ENCODE peak calls at places on chromosome 22, in four cellular contexts. D, I, U and F are unnamed samples.

GRCh38 chr22:32904044-32904443 is 102.5 kb downstream of the TIMP3 start:
- DNase-seq in D (peak), I (peak), U (no peak), F (peak)

GRCh38 chr22:26484360-26484706 is 656 bp downstream of the SRRD start:
- DNase-seq in D (peak), I (no peak), U (no peak), F (no peak)

GRCh38 chr22:46902998-46903916 is 140.8 kb downstream of the TBC1D22A start:
- DNase-seq in D (no peak), I (no peak), U (no peak), F (no peak)

GRCh38 chr22:19232620-19233019 is 54.1 kb upstream of the SLC25A1 start:
- DNase-seq in D (no peak), I (no peak), U (no peak), F (no peak)

GRCh38 chr22:29093501-29093921 is 20.7 kb downstream of the KREMEN1 start:
- DNase-seq in D (no peak), I (no peak), U (no peak), F (no peak)

GRCh38 chr22:24521791-24522245 is 26.7 kb downstream of the UPB1 start:
- DNase-seq in D (no peak), I (peak), U (no peak), F (peak)

GRCh38 chr22:25076281-25076680 is 123.4 kb upstream of the CRYBB3 start:
- DNase-seq in D (no peak), I (no peak), U (no peak), F (no peak)

GRCh38 chr22:24926849-24927579 is 19.5 kb downstream of the LHFPL7 start:
- DNase-seq in D (no peak), I (no peak), U (no peak), F (no peak)

GRCh38 chr22:39183991-39184585 is 31.6 kb upstream of the CBX7 start:
- DNase-seq in D (peak), I (no peak), U (no peak), F (no peak)

GRCh38 chr22:31899661-31900060 is 44.7 kb upstream of the YWHAH start:
- DNase-seq in D (no peak), I (no peak), U (no peak), F (no peak)

GRCh38 chr22:22431271-22432220 is 77.0 kb downstream of the ZNF280B start:
- DNase-seq in D (peak), I (peak), U (no peak), F (peak)

GRCh38 chr22:27331526-27332281 is 469.9 kb downstream of the MN1 start:
- DNase-seq in D (no peak), I (peak), U (no peak), F (peak)

GRCh38 chr22:40436460-40437431 is 66.4 kb downstream of the SGSM3 start:
- DNase-seq in D (peak), I (peak), U (peak), F (peak)

GRCh38 chr22:38549106-38549884 is 20.7 kb downstream of the DMC1 start:
- DNase-seq in D (no peak), I (no peak), U (no peak), F (peak)

GRCh38 chr22:43346521-43346929 is 3.4 kb upstream of the SCUBE1 start:
- DNase-seq in D (peak), I (peak), U (no peak), F (peak)

GRCh38 chr22:17430298-17430900 is 61.1 kb downstream of the CECR2 start:
- DNase-seq in D (no peak), I (no peak), U (no peak), F (peak)

GRCh38 chr22:19173047-19174035 is 5.2 kb downstream of the SLC25A1 start:
- DNase-seq in D (no peak), I (no peak), U (no peak), F (no peak)

GRCh38 chr22:37243402-37244113 is 511 bp downstream of the RAC2 start:
- DNase-seq in D (no peak), I (no peak), U (no peak), F (peak)

GRCh38 chr22:18070041-18070440 is 7.7 kb upstream of the PEX26 start:
- DNase-seq in D (no peak), I (no peak), U (no peak), F (no peak)

GRCh38 chr22:23404689-23405365 is 175.3 kb downstream of the IGLL1 start:
- DNase-seq in D (no peak), I (no peak), U (no peak), F (no peak)

GRCh38 chr22:29291215-29291614 is 15.2 kb upstream of the GAS2L1 start:
- DNase-seq in D (no peak), I (no peak), U (no peak), F (no peak)

GRCh38 chr22:49139492-49140151 is 688.1 kb downstream of the BRD1 start:
- DNase-seq in D (no peak), I (no peak), U (no peak), F (no peak)

GRCh38 chr22:18130699-18131429 is 19.1 kb upstream of the USP18 start:
- DNase-seq in D (no peak), I (no peak), U (no peak), F (no peak)

GRCh38 chr22:24471570-24471969 is 23.6 kb upstream of the UPB1 start:
- DNase-seq in D (no peak), I (no peak), U (no peak), F (no peak)

GRCh38 chr22:39024923-39025322 is 4.0 kb downstream of the APOBEC3D start:
- DNase-seq in D (no peak), I (no peak), U (no peak), F (no peak)

GRCh38 chr22:37340331-37341262 is 58.3 kb downstream of the CYTH4 start:
- DNase-seq in D (no peak), I (no peak), U (no peak), F (no peak)

GRCh38 chr22:40243891-40244290 is 66.2 kb downstream of the TNRC6B start:
- DNase-seq in D (no peak), I (no peak), U (no peak), F (peak)

GRCh38 chr22:46002757-46003270 is 25.9 kb upstream of the WNT7B start:
- DNase-seq in D (no peak), I (peak), U (no peak), F (peak)

DNA sequence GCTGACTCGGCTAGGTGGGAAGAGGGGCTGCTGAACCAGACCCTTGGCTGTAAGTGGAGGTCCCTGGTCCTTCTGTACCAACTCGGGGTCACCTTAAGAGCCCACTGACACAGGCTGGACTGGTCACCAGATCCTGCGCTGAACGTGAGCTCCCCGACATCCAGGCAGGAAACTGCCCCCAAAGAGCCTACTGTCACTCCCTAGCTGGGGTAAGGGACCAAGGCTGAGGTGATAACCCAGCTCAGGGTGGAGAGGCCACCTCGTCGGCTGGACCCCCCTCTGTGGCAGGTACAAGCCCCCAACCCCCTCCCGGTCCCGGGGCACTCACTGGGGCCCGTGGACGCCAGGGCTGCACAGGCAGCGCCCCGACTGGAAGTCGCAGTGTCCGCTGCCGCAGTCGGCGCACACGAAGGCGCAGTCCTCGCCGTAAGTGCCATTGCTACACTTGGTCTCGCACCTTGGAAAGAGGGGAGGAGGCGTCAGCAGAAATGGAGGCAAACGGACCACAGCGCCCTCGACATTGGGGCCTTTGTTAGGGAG is 7.5 kb downstream of the SCARF2 start:
- DNase-seq in D (no peak), I (no peak), U (no peak), F (no peak)
- TF ChIP-seq MYC in D (no peak), I (no peak), U (no peak), F (no peak)

GRCh38 chr22:35896306-35896705 is 132.3 kb downstream of the RBFOX2 start:
- DNase-seq in D (no peak), I (no peak), U (no peak), F (no peak)

GRCh38 chr22:35892192-35892591 is 136.4 kb downstream of the RBFOX2 start:
- DNase-seq in D (no peak), I (no peak), U (no peak), F (no peak)

GRCh38 chr22:35893698-35894097 is 134.9 kb downstream of the RBFOX2 start:
- DNase-seq in D (no peak), I (no peak), U (no peak), F (no peak)

GRCh38 chr22:35894937-35895708 is 133.5 kb downstream of the RBFOX2 start:
- DNase-seq in D (no peak), I (no peak), U (no peak), F (peak)

DNA sequence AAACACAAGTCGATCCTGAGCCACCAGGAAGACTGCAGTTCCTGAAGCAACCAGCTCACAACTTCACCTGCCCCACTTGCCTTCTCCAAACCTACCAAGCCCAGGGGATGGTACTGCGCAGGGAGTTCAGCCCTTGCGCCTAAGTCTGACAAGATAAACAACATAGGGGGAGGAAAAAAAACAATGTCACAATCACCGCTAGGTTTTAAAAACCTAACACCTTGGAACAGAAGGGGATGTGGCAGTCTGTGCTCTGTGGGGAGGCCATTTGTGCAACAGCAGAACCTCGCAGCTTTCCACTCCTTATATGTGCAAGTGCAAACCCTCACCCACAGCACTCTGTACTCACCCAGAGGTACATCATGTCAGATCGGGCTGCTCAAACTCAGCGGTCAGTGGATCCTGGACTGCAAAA is 134.2 kb downstream of the RBFOX2 start:
- DNase-seq in D (no peak), I (no peak), U (no peak), F (no peak)
- TF ChIP-seq POLR2A in D (no peak), I (no peak), U (no peak), F (no peak)

GRCh38 chr22:50340157-50340879 is 2.8 kb upstream of the PPP6R2 start:
- DNase-seq in D (peak), I (no peak), U (no peak), F (peak)

GRCh38 chr22:50343541-50343935 is 411 bp downstream of the PPP6R2 start:
- DNase-seq in D (no peak), I (no peak), U (no peak), F (no peak)

GRCh38 chr22:50342651-50343540 is at the start of gene PPP6R2:
- DNase-seq in D (peak), I (no peak), U (no peak), F (peak)

GRCh38 chr22:50338860-50339462 is 4.2 kb upstream of the PPP6R2 start:
- DNase-seq in D (no peak), I (no peak), U (no peak), F (no peak)

GRCh38 chr22:50341977-50342650 is 1.0 kb upstream of the PPP6R2 start:
- DNase-seq in D (peak), I (peak), U (no peak), F (peak)
- TF ChIP-seq MAX in D (no peak), I (no peak), U (no peak), F (peak)

DNA sequence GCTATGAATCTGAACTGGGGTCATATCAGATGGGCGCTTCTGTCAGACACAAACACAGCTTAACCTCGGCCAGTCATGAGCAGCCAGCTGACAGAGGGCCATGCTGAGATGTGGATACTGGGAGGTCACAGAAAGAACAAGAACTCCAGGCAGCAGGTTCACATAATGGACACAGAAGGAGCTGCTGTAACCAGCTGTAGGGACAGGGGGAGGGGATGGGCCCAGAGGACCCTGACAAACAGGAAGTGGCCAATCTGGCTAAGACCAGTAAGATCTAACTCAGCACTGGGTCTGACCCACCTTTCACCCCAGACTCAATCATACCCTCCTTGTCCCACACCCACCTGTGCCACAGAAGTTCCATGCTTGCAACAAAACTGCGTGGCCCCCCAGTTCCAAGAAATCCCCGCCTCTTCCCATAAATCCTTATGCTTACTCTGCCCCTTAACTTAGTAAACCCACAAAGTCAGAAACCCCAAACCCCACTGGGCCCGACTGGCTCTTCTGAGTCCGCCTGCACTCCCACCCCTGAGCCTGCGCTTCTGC is 3.9 kb downstream of the APOL4 start:
- DNase-seq in D (no peak), I (no peak), U (no peak), F (peak)
- TF ChIP-seq MYC in D (no peak), I (no peak), U (no peak), F (no peak)